ENCODE peak calls at places on chromosomes 5 and 9, in seven cellular contexts. H is sigmoid colon; W is psoas muscle; O is CD4-positive, alpha-beta T cell; A is cardiac muscle cell; V is tibial nerve; P is astrocyte. T is an unnamed sample.

GRCh38 chr5:55218966-55219365 is 8.1 kb downstream of the MCIDAS start:
- DNase-seq in H (no peak), W (no peak), O (no peak), A (no peak), V (no peak), P (no peak), T (peak; percentile 66)

GRCh38 chr5:501040-501832 is 23.0 kb downstream of the SLC9A3 start:
- DNase-seq in H (no peak), W (no peak), O (no peak), A (no peak), V (no peak), P (no peak), T (no peak)

GRCh38 chr5:119743927-119744326 is 114.6 kb downstream of the FAM170A start:
- DNase-seq in H (no peak), W (no peak), O (no peak), A (peak; percentile 67), V (no peak), P (no peak), T (no peak)

GRCh38 chr9:136655244-136656225 is 7.2 kb upstream of the EGFL7 start:
- DNase-seq in H (no peak), W (peak; percentile 45), O (no peak), A (no peak), V (no peak), P (no peak), T (no peak)

GRCh38 chr5:127011151-127011550 is 19.2 kb downstream of the MARCHF3 start:
- DNase-seq in H (no peak), W (no peak), O (no peak), A (no peak), V (no peak), P (peak; percentile 98), T (peak; percentile 27)

GRCh38 chr5:121987685-121988073 is 25.9 kb downstream of the SRFBP1 start:
- DNase-seq in H (no peak), W (no peak), O (no peak), A (no peak), V (no peak), P (no peak), T (no peak)

GRCh38 chr9:135729480-135729879 is 27.5 kb downstream of the KCNT1 start:
- DNase-seq in H (no peak), W (no peak), O (no peak), A (no peak), V (no peak), P (no peak), T (no peak)

GRCh38 chr5:98775962-98776687 is 2.7 kb downstream of the RGMB start:
- DNase-seq in H (no peak), W (no peak), O (no peak), A (no peak), V (no peak), P (peak; percentile 94), T (no peak)

GRCh38 chr9:138037140-138037539 is 159.6 kb downstream of the CACNA1B start:
- DNase-seq in H (peak; percentile 42), W (no peak), O (no peak), A (no peak), V (no peak), P (no peak), T (no peak)

GRCh38 chr5:146047396-146047795 is 58.0 kb downstream of the PLAC8L1 start:
- DNase-seq in H (no peak), W (no peak), O (no peak), A (no peak), V (no peak), P (no peak), T (no peak)

GRCh38 chr5:170216262-170216864 is 16.4 kb upstream of the C5orf58 start:
- DNase-seq in H (no peak), W (no peak), O (no peak), A (peak; percentile 69), V (no peak), P (peak; percentile 35), T (no peak)

GRCh38 chr9:14215614-14216013 is 98.3 kb downstream of the NFIB start:
- DNase-seq in H (no peak), W (no peak), O (no peak), A (no peak), V (no peak), P (peak; percentile 56), T (no peak)

GRCh38 chr9:3732077-3733038 is 206.6 kb upstream of the RFX3 start:
- DNase-seq in H (no peak), W (no peak), O (peak; percentile 1), A (peak; percentile 78), V (no peak), P (peak; percentile 85), T (peak; percentile 33)

GRCh38 chr5:175025046-175025445 is 300.7 kb downstream of the MSX2 start:
- DNase-seq in H (no peak), W (no peak), O (no peak), A (no peak), V (no peak), P (peak; percentile 10), T (no peak)

GRCh38 chr5:51691538-51691937 is 308.3 kb downstream of the ISL1 start:
- DNase-seq in H (no peak), W (no peak), O (no peak), A (no peak), V (no peak), P (no peak), T (no peak)

GRCh38 chr5:73336366-73336765 is 112.2 kb downstream of the FOXD1 start:
- DNase-seq in H (no peak), W (no peak), O (no peak), A (no peak), V (no peak), P (peak; percentile 72), T (no peak)

GRCh38 chr5:169142264-169142970 is 158.5 kb downstream of the SLIT3 start:
- DNase-seq in H (peak; percentile 90), W (peak; percentile 34), O (no peak), A (no peak), V (no peak), P (peak; percentile 69), T (no peak)

GRCh38 chr9:68825755-68826500 is 120.9 kb downstream of the PIP5K1B start:
- DNase-seq in H (no peak), W (no peak), O (no peak), A (no peak), V (no peak), P (no peak), T (no peak)

GRCh38 chr9:126450537-126451205 is 124.0 kb downstream of the MVB12B start:
- DNase-seq in H (no peak), W (no peak), O (no peak), A (no peak), V (no peak), P (no peak), T (no peak)

GRCh38 chr9:126453156-126453963 is 126.7 kb downstream of the MVB12B start:
- DNase-seq in H (no peak), W (no peak), O (no peak), A (no peak), V (no peak), P (no peak), T (no peak)

GRCh38 chr9:126452036-126452595 is 125.5 kb downstream of the MVB12B start:
- DNase-seq in H (no peak), W (no peak), O (no peak), A (no peak), V (no peak), P (no peak), T (no peak)

GRCh38 chr9:126449725-126450443 is 123.3 kb downstream of the MVB12B start:
- DNase-seq in H (no peak), W (no peak), O (no peak), A (no peak), V (no peak), P (no peak), T (no peak)

DNA sequence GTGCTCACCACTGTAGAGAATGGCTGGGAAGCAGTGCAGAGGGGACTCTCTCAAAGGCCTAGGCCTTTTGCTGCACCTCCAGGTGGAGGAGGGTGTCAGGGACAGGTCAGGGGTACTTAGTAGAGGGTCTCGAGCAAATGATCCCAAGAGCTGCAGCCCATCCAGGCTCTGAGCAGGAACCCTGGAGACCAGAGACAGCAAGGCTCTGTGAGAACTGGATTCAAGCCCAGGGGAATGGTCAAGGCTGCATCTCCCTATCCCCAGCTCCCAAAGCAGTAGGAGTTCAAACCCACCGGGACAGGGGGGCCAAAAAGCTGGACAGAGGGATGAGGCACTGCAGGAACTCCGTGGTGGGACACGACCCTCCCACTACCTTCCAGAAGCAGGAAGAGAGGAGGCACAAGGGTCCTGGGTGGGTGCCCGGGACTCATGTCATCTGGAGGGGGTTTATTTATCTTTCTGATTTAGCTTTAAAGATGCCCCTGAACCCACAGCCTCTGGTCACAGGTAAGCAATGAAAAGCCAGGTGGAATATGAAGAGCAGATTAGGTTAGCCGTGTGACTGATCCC is 124.8 kb downstream of the MVB12B start:
- DNase-seq in H (no peak), W (no peak), O (no peak), A (no peak), V (no peak), P (no peak), T (no peak)
- H3K27ac ChIP-seq in H (no peak overlapping the region), W (no peak overlapping the region), O (no peak overlapping the region), A (no peak overlapping the region), V (no peak overlapping the region), P (no peak overlapping the region), T (no peak overlapping the region)

DNA sequence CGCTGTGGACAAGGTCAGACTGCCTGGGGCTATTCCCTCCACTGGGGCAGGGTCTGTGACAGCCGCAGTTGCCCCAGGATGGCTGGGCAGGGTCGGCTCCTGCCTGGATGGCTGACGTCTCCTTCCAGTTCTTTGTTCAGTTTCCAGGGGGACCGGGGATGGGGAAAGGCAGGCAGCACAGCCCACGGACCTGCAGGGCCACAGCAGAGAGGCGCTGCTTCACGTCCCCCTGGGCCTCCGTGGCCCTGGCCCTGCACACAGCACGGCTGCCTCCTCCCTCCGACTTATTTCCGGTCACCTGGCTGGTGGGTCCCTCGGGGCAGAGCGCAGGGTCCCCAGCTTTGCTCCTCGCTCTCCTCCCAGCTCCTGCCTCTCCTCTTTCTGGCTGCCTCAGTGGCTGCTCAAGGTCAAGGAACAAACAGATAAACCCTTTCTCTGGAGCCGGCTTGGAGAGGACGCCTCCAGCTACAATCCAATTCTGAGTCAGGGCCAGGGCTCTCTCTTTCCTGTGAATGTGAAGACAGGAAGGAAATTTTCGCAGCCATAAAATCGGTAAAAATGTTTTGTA is 169.7 kb downstream of the C9orf50 start:
- DNase-seq in H (peak; percentile 73), W (no peak), O (no peak), A (no peak), V (no peak), P (no peak), T (no peak)
- H3K27ac ChIP-seq in H (peak overlapping the region; percentile 68), W (peak overlapping the region; percentile 23), O (no peak overlapping the region), A (peak overlapping the region; percentile 6), V (peak overlapping the region; percentile 48), P (no peak overlapping the region), T (no peak overlapping the region)

DNA sequence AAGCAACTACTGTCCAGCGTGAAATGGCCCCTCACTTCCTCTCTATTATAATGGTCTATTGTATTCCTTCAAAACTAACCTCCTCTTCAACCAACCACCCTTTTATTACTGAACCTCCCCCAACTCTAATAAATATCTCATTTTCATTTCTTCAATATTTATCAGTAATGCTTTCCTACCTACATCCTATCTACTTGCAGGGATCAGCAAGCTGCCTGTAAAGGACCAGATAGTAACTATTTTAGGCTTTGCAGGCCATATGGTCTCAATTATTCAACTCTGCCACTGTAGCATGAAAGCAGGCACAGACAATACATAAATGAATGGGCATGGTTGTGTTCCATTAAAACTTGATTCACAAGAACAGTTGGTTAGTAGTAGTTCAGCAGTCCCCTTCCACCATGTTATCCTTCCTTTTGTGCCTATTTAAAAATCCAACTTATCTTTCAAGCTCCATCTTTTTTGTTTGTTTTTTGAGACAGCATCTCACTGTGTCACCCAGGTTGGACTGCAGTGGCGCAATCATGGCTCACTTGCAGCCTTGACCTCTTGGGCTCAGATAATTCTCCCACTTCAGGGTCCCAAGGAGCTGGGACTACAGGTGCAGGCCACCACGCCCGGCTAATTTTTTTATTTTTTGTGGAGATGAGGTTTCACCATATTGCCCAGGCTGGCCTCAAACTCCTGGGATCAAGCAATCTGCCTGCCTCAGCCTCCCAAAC is 45.8 kb downstream of the PCDHGC5 start:
- DNase-seq in H (no peak), W (no peak), O (no peak), A (no peak), V (no peak), P (no peak), T (no peak)
- H3K27ac ChIP-seq in H (no peak overlapping the region), W (no peak overlapping the region), O (no peak overlapping the region), A (no peak overlapping the region), V (no peak overlapping the region), P (no peak overlapping the region), T (no peak overlapping the region)

GRCh38 chr9:133990366-133991210 is 1.5 kb downstream of the VAV2 start:
- DNase-seq in H (peak; percentile 78), W (peak; percentile 62), O (no peak), A (peak; percentile 40), V (no peak), P (peak; percentile 78), T (no peak)
- H3K27ac ChIP-seq in H (peak overlapping the region; percentile 92), W (no peak overlapping the region), O (no peak overlapping the region), A (no peak overlapping the region), V (no peak overlapping the region), P (peak overlapping the region; percentile 77), T (peak overlapping the region; percentile 87)